ENCODE peak calls at places on chromosomes 16 and 17, in ten cellular contexts. M, S, B, V, L, H, U, K, R and Y are unnamed samples.

GRCh38 chr16:57637424-57637823 is 9.0 kb downstream of the ADGRG1 start:
- DNase-seq in B (no peak), H (peak; percentile 82), U (no peak), K (no peak), R (no peak), M (no peak), L (no peak), S (no peak), V (no peak), Y (no peak)

GRCh38 chr17:67689534-67690177 is 28.1 kb upstream of the NOL11 start:
- DNase-seq in M (peak; percentile 64), R (no peak), H (no peak), V (peak; percentile 41), B (peak; percentile 64), S (peak; percentile 82), U (no peak), K (peak; percentile 77), L (peak; percentile 15), Y (peak; percentile 58)

GRCh38 chr16:50204426-50205108 is 51.5 kb downstream of the TENT4B start:
- DNase-seq in V (no peak), L (no peak), B (no peak), H (no peak), M (no peak), R (no peak), S (no peak), U (no peak), K (peak; percentile 42), Y (no peak)

GRCh38 chr16:88566158-88566557 is 4.0 kb upstream of the ZC3H18 start:
- DNase-seq in B (no peak), K (no peak), L (no peak), R (no peak), V (no peak), M (no peak), S (no peak), H (no peak), U (no peak), Y (no peak)

GRCh38 chr17:56595831-56596740 is 2.6 kb downstream of the NOG start:
- DNase-seq in H (no peak), V (no peak), B (no peak), K (peak; percentile 8), R (no peak), M (no peak), L (no peak), U (peak; percentile 68), S (no peak), Y (no peak)

GRCh38 chr17:47970725-47971511 is at the start of gene CDK5RAP3:
- DNase-seq in R (peak; percentile 91), K (peak; percentile 99), M (peak; percentile 100), V (peak; percentile 100), H (peak; percentile 100), B (peak; percentile 92), U (peak; percentile 100), L (peak; percentile 96), S (peak; percentile 100), Y (peak; percentile 99)

GRCh38 chr17:62704381-62704971 is 77.0 kb downstream of the MRC2 start:
- DNase-seq in M (peak; percentile 68), H (peak; percentile 82), L (no peak), R (no peak), B (no peak), K (no peak), V (peak; percentile 39), U (peak; percentile 61), S (peak; percentile 49), Y (no peak)

GRCh38 chr16:89540557-89540956 is 19.9 kb upstream of the RPL13 start:
- DNase-seq in R (no peak), V (no peak), B (no peak), S (no peak), M (no peak), U (no peak), K (no peak), L (no peak), H (no peak), Y (no peak)

GRCh38 chr16:19559242-19559910 is 3.9 kb downstream of the VPS35L start:
- DNase-seq in M (peak; percentile 34), S (peak; percentile 66), U (no peak), K (peak; percentile 45), V (no peak), B (no peak), L (no peak), R (no peak), H (no peak), Y (peak; percentile 58)

GRCh38 chr17:3222505-3222904 is 15.0 kb downstream of the OR1A1 start:
- DNase-seq in V (no peak), R (no peak), M (no peak), L (no peak), S (no peak), B (no peak), H (no peak), K (no peak), U (no peak), Y (no peak)